ENCODE peak calls at places on chromosome 1, in six cellular contexts. O is central memory CD8-positive, alpha-beta T cell; Q is NCI-H1436; M is hippocampal formation; J is NCI-H2107; D is Calu3. C is an unnamed sample.

GRCh38 chr1:180912211-180912800 is 391 bp upstream of the KIAA1614 start:
- DNase-seq in O (no peak), Q (no peak), M (peak), J (no peak), D (peak), C (no peak)

GRCh38 chr1:16924919-16925477 is 3.3 kb downstream of the CROCC start:
- DNase-seq in O (no peak), Q (no peak), M (no peak), J (no peak), D (no peak), C (no peak)

GRCh38 chr1:53878492-53879105 is 11.0 kb downstream of the YIPF1 start:
- DNase-seq in O (no peak), Q (peak), M (no peak), J (peak), D (no peak), C (no peak)

GRCh38 chr1:112465122-112465521 is 43.6 kb upstream of the WNT2B start:
- DNase-seq in O (no peak), Q (no peak), M (no peak), J (no peak), D (peak), C (no peak)

GRCh38 chr1:153617677-153618076 is 1.6 kb upstream of the S100A14 start:
- DNase-seq in O (peak), Q (peak), M (no peak), J (no peak), D (peak), C (no peak)

GRCh38 chr1:56501888-56502287 is 77.5 kb downstream of the PLPP3 start:
- DNase-seq in O (no peak), Q (no peak), M (no peak), J (no peak), D (no peak), C (no peak)

GRCh38 chr1:156114101-156114918 is at the start of gene LMNA:
- DNase-seq in O (no peak), Q (peak), M (peak), J (peak), D (peak), C (no peak)

GRCh38 chr1:209072481-209072880 is 511.0 kb upstream of the CAMK1G start:
- DNase-seq in O (no peak), Q (no peak), M (no peak), J (no peak), D (no peak), C (no peak)

GRCh38 chr1:21012937-21013336 is 163.8 kb downstream of the EIF4G3 start:
- DNase-seq in O (no peak), Q (no peak), M (no peak), J (no peak), D (no peak), C (no peak)

GRCh38 chr1:119318466-119319309 is 49.9 kb upstream of the HAO2 start:
- DNase-seq in O (no peak), Q (no peak), M (no peak), J (no peak), D (no peak), C (no peak)

GRCh38 chr1:25642710-25643109 is 26.1 kb downstream of the MAN1C1 start:
- DNase-seq in O (peak), Q (no peak), M (no peak), J (no peak), D (no peak), C (no peak)

GRCh38 chr1:151949371-151950193 is 40.3 kb upstream of the THEM4 start:
- DNase-seq in O (no peak), Q (no peak), M (no peak), J (no peak), D (no peak), C (no peak)

GRCh38 chr1:15701784-15702183 is 17.7 kb downstream of the PLEKHM2 start:
- DNase-seq in O (no peak), Q (no peak), M (no peak), J (no peak), D (no peak), C (no peak)

C was measured in epithelial cell of proximal tubule.